ENCODE peak calls at places on chromosomes 6 and 20, in four cellular contexts. One of them, this sample, is unnamed.

GRCh38 chr6:134826889-134827737 is 122.8 kb downstream of the ALDH8A1 start:
- DNase-seq in HEK293T: no peak
- DNase-seq in cardiac muscle cell: peak; percentile 99
- DNase-seq in lung: peak; percentile 61
- DNase-seq in this sample: no peak

GRCh38 chr6:53647437-53648094 is 18.0 kb downstream of the KLHL31 start:
- DNase-seq in HEK293T: no peak
- DNase-seq in cardiac muscle cell: no peak
- DNase-seq in lung: no peak
- DNase-seq in this sample: no peak

GRCh38 chr6:4599924-4600323 is 176.3 kb upstream of the CDYL start:
- DNase-seq in HEK293T: no peak
- DNase-seq in cardiac muscle cell: peak; percentile 84
- DNase-seq in lung: no peak
- DNase-seq in this sample: no peak

GRCh38 chr6:112018619-112019416 is 35.1 kb upstream of the CCN6 start:
- DNase-seq in HEK293T: peak; percentile 55
- DNase-seq in cardiac muscle cell: peak; percentile 51
- DNase-seq in lung: no peak
- DNase-seq in this sample: peak; percentile 20

GRCh38 chr20:32455171-32455900 is 97.2 kb downstream of the ASXL1 start:
- DNase-seq in HEK293T: no peak
- DNase-seq in cardiac muscle cell: no peak
- DNase-seq in lung: no peak
- DNase-seq in this sample: peak; percentile 71

GRCh38 chr6:37204014-37204751 is 34.2 kb downstream of the PIM1 start:
- DNase-seq in HEK293T: no peak
- DNase-seq in cardiac muscle cell: peak; percentile 71
- DNase-seq in lung: peak; percentile 59
- DNase-seq in this sample: no peak

GRCh38 chr6:111689946-111690345 is 84.3 kb upstream of the TRAF3IP2 start:
- DNase-seq in HEK293T: no peak
- DNase-seq in cardiac muscle cell: no peak
- DNase-seq in lung: no peak
- DNase-seq in this sample: no peak

GRCh38 chr6:107716688-107717089 is 107.4 kb downstream of the SCML4 start:
- DNase-seq in HEK293T: peak; percentile 24
- DNase-seq in cardiac muscle cell: peak; percentile 40
- DNase-seq in lung: no peak
- DNase-seq in this sample: peak; percentile 4

GRCh38 chr20:17938889-17939619 is 29.5 kb downstream of the SNX5 start:
- DNase-seq in HEK293T: peak; percentile 81
- DNase-seq in cardiac muscle cell: peak; percentile 81
- DNase-seq in lung: peak; percentile 60
- DNase-seq in this sample: peak; percentile 81

GRCh38 chr6:37980222-37980595 is 160.7 kb downstream of the ZFAND3 start:
- DNase-seq in HEK293T: no peak
- DNase-seq in cardiac muscle cell: no peak
- DNase-seq in lung: no peak
- DNase-seq in this sample: peak; percentile 29

GRCh38 chr20:4661191-4661590 is 60.5 kb upstream of the PRND start:
- DNase-seq in HEK293T: no peak
- DNase-seq in cardiac muscle cell: no peak
- DNase-seq in lung: no peak
- DNase-seq in this sample: no peak

GRCh38 chr6:111874030-111874425 is 776 bp upstream of the FYN start:
- DNase-seq in HEK293T: no peak
- DNase-seq in cardiac muscle cell: peak; percentile 27
- DNase-seq in lung: no peak
- DNase-seq in this sample: no peak

GRCh38 chr6:110714143-110714542 is 101.1 kb downstream of the CDK19 start:
- DNase-seq in HEK293T: no peak
- DNase-seq in cardiac muscle cell: no peak
- DNase-seq in lung: no peak
- DNase-seq in this sample: no peak

GRCh38 chr20:16528078-16528477 is 45.2 kb downstream of the KIF16B start:
- DNase-seq in HEK293T: no peak
- DNase-seq in cardiac muscle cell: peak; percentile 76
- DNase-seq in lung: no peak
- DNase-seq in this sample: no peak

This sample was measured in cerebellar cortex.